ENCODE peak calls at places on chromosomes 13 and 19, in eight cellular contexts. T is tibial nerve, N is stomach, K is ovary, A is IMR-90, O is uterus, I is esophagus muscularis mucosa, X is heart left ventricle. G is an unnamed sample.

GRCh38 chr13:25922373-25922772 is 129.4 kb downstream of the SHISA2 start:
- DNase-seq in T (no peak), N (no peak), K (no peak), A (no peak), O (no peak), I (no peak), X (no peak), G (no peak)

GRCh38 chr19:54172764-54173699 is at the start of gene TMC4:
- DNase-seq in T (no peak), N (peak; percentile 88), K (no peak), A (no peak), O (no peak), I (no peak), X (peak; percentile 55), G (no peak)

GRCh38 chr13:109119886-109120285 is 490.5 kb downstream of the MYO16 start:
- DNase-seq in T (no peak), N (no peak), K (no peak), A (peak; percentile 2), O (no peak), I (no peak), X (no peak), G (no peak)

GRCh38 chr19:11346104-11346940 is at the start of the genes CCDC159 and TMEM205:
- DNase-seq in T (peak; percentile 97), N (peak; percentile 99), K (peak; percentile 99), A (peak; percentile 99), O (peak; percentile 100), I (peak; percentile 100), X (peak; percentile 99), G (peak; percentile 97)

GRCh38 chr13:75636339-75637095 is 387 bp downstream of the LMO7 start:
- DNase-seq in T (peak; percentile 6), N (no peak), K (peak; percentile 44), A (peak; percentile 46), O (peak; percentile 16), I (no peak), X (no peak), G (peak; percentile 50)

GRCh38 chr19:17259118-17259780 is 5.3 kb downstream of the USHBP1 start:
- DNase-seq in T (no peak), N (no peak), K (no peak), A (no peak), O (no peak), I (no peak), X (no peak), G (no peak)

GRCh38 chr19:29680447-29680846 is 15.2 kb downstream of the PLEKHF1 start:
- DNase-seq in T (no peak), N (peak; percentile 62), K (no peak), A (no peak), O (no peak), I (no peak), X (no peak), G (peak; percentile 2)

GRCh38 chr19:10316229-10317044 is 622 bp upstream of the FDX2 start:
- DNase-seq in T (no peak), N (no peak), K (no peak), A (no peak), O (no peak), I (no peak), X (no peak), G (peak; percentile 83)

GRCh38 chr13:112885782-112886268 is 83.2 kb upstream of the MCF2L start:
- DNase-seq in T (peak; percentile 60), N (peak; percentile 92), K (peak; percentile 77), A (peak; percentile 87), O (peak; percentile 65), I (peak; percentile 94), X (peak; percentile 89), G (peak; percentile 76)

GRCh38 chr19:58227964-58228583 is 640 bp upstream of the ZNF544 start:
- DNase-seq in T (no peak), N (no peak), K (no peak), A (no peak), O (no peak), I (no peak), X (no peak), G (no peak)

GRCh38 chr19:15672580-15673175 is at the start of gene CYP4F12:
- DNase-seq in T (peak; percentile 86), N (peak; percentile 84), K (peak; percentile 78), A (no peak), O (peak; percentile 92), I (peak; percentile 94), X (peak; percentile 94), G (peak; percentile 95)

GRCh38 chr13:31236211-31236786 is 36.5 kb downstream of the B3GLCT start:
- DNase-seq in T (peak; percentile 21), N (no peak), K (no peak), A (peak; percentile 54), O (peak; percentile 54), I (no peak), X (no peak), G (peak; percentile 41)

GRCh38 chr19:4557971-4558941 is 1.2 kb downstream of the SEMA6B start:
- DNase-seq in T (no peak), N (peak; percentile 59), K (peak; percentile 66), A (no peak), O (no peak), I (no peak), X (no peak), G (peak; percentile 64)

GRCh38 chr19:40806385-40807146 is 7.6 kb downstream of the EGLN2 start:
- DNase-seq in T (peak; percentile 84), N (peak; percentile 62), K (peak; percentile 81), A (peak; percentile 95), O (peak; percentile 89), I (peak; percentile 96), X (peak; percentile 84), G (peak; percentile 80)

GRCh38 chr13:113746143-113746525 is 12.9 kb upstream of the TMEM255B start:
- DNase-seq in T (no peak), N (no peak), K (no peak), A (no peak), O (no peak), I (no peak), X (no peak), G (peak; percentile 13)

GRCh38 chr13:27171244-27171829 is at the start of gene USP12:
- DNase-seq in T (peak; percentile 14), N (no peak), K (no peak), A (peak; percentile 22), O (peak; percentile 44), I (no peak), X (peak; percentile 42), G (peak; percentile 81)
- TF ChIP-seq POLR2A in T (peak; percentile 58), N (no peak), K (no peak), A (peak; percentile 73), O (peak; percentile 53), I (no peak), X (no peak), G (no peak)

DNA sequence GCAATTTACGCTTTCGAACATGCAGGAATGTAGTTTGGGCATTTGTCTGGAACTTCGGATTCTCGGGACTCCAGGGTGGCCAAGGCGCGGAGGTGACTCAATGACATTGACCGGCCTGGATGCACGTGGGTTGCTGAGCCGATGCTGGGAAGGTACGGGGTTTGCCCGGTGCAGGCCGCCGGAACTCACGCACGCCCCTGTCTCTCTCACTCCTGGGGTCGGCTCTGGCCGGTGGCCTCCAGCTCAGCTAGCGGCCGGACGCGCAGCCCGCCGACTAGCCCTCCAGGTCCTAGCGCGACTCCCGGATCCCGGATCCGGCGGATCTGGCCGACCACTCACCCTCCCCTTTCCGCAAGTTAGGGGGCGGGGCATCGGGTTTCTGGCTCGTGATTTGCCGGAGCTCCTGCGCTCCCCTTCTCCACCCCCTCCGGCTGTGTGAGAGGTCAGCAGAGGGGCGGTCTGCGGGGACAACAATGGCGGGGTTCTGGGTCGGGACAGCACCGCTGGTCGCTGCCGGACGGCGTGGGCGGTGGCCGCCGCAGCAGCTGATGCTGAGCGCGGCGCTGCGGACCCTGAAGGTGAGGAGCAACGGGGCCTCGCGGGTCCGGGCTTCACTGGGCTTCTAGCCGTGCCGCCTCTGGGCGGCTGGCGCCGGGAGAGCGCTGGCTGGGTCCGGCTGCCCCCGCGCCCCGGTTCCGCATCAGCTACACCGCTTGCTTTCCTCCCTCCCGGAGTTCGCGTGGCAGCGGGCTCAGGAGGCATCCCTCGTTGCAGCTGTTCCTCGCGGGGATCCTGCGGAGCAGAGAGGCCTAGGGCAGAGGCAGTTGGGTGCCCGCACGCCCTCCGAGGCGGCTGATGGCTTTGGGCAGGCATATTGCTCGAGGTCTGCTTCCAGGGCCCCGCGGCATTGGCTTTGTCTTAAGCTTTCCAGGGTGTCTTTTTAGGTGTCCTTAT is at the start of gene PCCA:
- DNase-seq in T (peak; percentile 94), N (peak; percentile 95), K (peak; percentile 95), A (peak; percentile 89), O (peak; percentile 94), I (peak; percentile 98), X (peak; percentile 97), G (peak; percentile 86)
- TF ChIP-seq POLR2A in T (peak; percentile 55), N (peak; percentile 39), K (peak; percentile 64), A (no peak), O (peak; percentile 70), I (no peak), X (peak; percentile 82), G (peak; percentile 31)

GRCh38 chr19:35807633-35808032 is 5.0 kb downstream of the PRODH2 start:
- DNase-seq in T (no peak), N (no peak), K (no peak), A (no peak), O (no peak), I (no peak), X (no peak), G (no peak)
- TF ChIP-seq POLR2A in T (no peak), N (no peak), K (no peak), A (no peak), O (no peak), I (no peak), X (no peak), G (no peak)

GRCh38 chr13:40238761-40239160 is 427.7 kb downstream of the FOXO1 start:
- DNase-seq in T (no peak), N (no peak), K (no peak), A (no peak), O (no peak), I (no peak), X (no peak), G (no peak)
- TF ChIP-seq POLR2A in T (no peak), N (no peak), K (no peak), A (no peak), O (no peak), I (no peak), X (no peak), G (no peak)

G was measured in erythroblast.